ENCODE peak calls at places on chromosome 9, in eight cellular contexts. N is adipocyte; V is lower lobe of right lung; R is endothelial cell; A is germinal center; C is LoVo; U is NCI-H2107; O is activated effector memory CD4-positive, alpha-beta T cell treated with anti-CD3 and anti-CD28 coated beads, Interleukin-2, amount 50 U/mL, for 16 hours. B is an unnamed sample.

GRCh38 chr9:128946945-128947422 is 419 bp downstream of the DOLK start:
- DNase-seq in N (peak), V (peak), R (peak), A (peak), C (peak), U (no peak), O (peak), B (peak)

GRCh38 chr9:75164573-75164972 is 76.3 kb downstream of the OSTF1 start:
- DNase-seq in N (no peak), V (no peak), R (no peak), A (no peak), C (no peak), U (no peak), O (no peak), B (no peak)

GRCh38 chr9:96554801-96555566 is 64.7 kb downstream of the CDC14B start:
- DNase-seq in N (peak), V (no peak), R (no peak), A (no peak), C (no peak), U (no peak), O (no peak), B (no peak)

GRCh38 chr9:123073991-123074422 is 40.5 kb downstream of the GPR21 start:
- DNase-seq in N (peak), V (no peak), R (no peak), A (no peak), C (no peak), U (no peak), O (no peak), B (no peak)

GRCh38 chr9:87119328-87119881 is 172.1 kb upstream of the GAS1 start:
- DNase-seq in N (peak), V (no peak), R (no peak), A (no peak), C (no peak), U (no peak), O (no peak), B (no peak)

GRCh38 chr9:92019658-92020057 is 69.6 kb upstream of the ROR2 start:
- DNase-seq in N (no peak), V (no peak), R (no peak), A (no peak), C (no peak), U (no peak), O (no peak), B (no peak)

GRCh38 chr9:92506184-92506857 is 24.0 kb upstream of the ASPN start:
- DNase-seq in N (peak), V (no peak), R (no peak), A (no peak), C (no peak), U (no peak), O (no peak), B (no peak)

GRCh38 chr9:131755541-131756198 is 15.8 kb upstream of the RAPGEF1 start:
- DNase-seq in N (peak), V (peak), R (peak), A (peak), C (peak), U (peak), O (peak), B (peak)

GRCh38 chr9:87766697-87767096 is 40.8 kb downstream of the CTSL start:
- DNase-seq in N (no peak), V (no peak), R (no peak), A (no peak), C (no peak), U (no peak), O (no peak), B (no peak)

GRCh38 chr9:97528529-97529230 is 27.2 kb downstream of the TMOD1 start:
- DNase-seq in N (peak), V (peak), R (no peak), A (no peak), C (no peak), U (no peak), O (no peak), B (no peak)

GRCh38 chr9:135147473-135147805 is 60.0 kb downstream of the OLFM1 start:
- DNase-seq in N (no peak), V (no peak), R (no peak), A (no peak), C (no peak), U (no peak), O (no peak), B (no peak)

GRCh38 chr9:110130211-110130610 is 77.7 kb downstream of the C9orf152 start:
- DNase-seq in N (no peak), V (no peak), R (no peak), A (no peak), C (no peak), U (no peak), O (no peak), B (no peak)

GRCh38 chr9:87567988-87568800 is 70.5 kb downstream of the DAPK1 start:
- DNase-seq in N (no peak), V (no peak), R (no peak), A (no peak), C (no peak), U (no peak), O (no peak), B (no peak)

GRCh38 chr9:13351768-13352386 is 72.4 kb upstream of the MPDZ start:
- DNase-seq in N (peak), V (no peak), R (peak), A (no peak), C (peak), U (peak), O (no peak), B (no peak)

GRCh38 chr9:88256216-88256615 is 117.9 kb upstream of the SPATA31C2 start:
- DNase-seq in N (no peak), V (no peak), R (no peak), A (no peak), C (no peak), U (no peak), O (no peak), B (peak)

GRCh38 chr9:126591083-126591482 is 22.6 kb upstream of the LMX1B start:
- DNase-seq in N (no peak), V (no peak), R (no peak), A (no peak), C (no peak), U (no peak), O (no peak), B (no peak)

GRCh38 chr9:21825637-21826036 is 23.2 kb downstream of the MTAP start:
- DNase-seq in N (no peak), V (no peak), R (no peak), A (no peak), C (no peak), U (no peak), O (no peak), B (no peak)

GRCh38 chr9:113611461-113612215 is 148.1 kb downstream of the RGS3 start:
- DNase-seq in N (no peak), V (no peak), R (no peak), A (no peak), C (no peak), U (no peak), O (no peak), B (no peak)

GRCh38 chr9:129111762-129112151 is 542 bp downstream of the PTPA start:
- DNase-seq in N (peak), V (no peak), R (no peak), A (peak), C (no peak), U (no peak), O (peak), B (no peak)